ENCODE peak calls at places on chromosome 11, in seven cellular contexts. One of them, this sample, is unnamed. For H3K36me3, the result is how much of the 10 kb centered on the place peaks cover.

GRCh38 chr11:125404136-125404810 is 91.8 kb downstream of the FEZ1 start:
- DNase-seq in suprapubic skin: peak
- DNase-seq in ovary: no peak
- DNase-seq in K562: no peak
- DNase-seq in stomach: no peak
- DNase-seq in tibial nerve: no peak
- DNase-seq in SK-N-SH: no peak
- DNase-seq in this sample: no peak

GRCh38 chr11:131537729-131538128 is 167.3 kb downstream of the NTM start:
- DNase-seq in suprapubic skin: no peak
- DNase-seq in ovary: no peak
- DNase-seq in K562: no peak
- DNase-seq in stomach: no peak
- DNase-seq in tibial nerve: no peak
- DNase-seq in SK-N-SH: no peak
- DNase-seq in this sample: no peak

GRCh38 chr11:69060806-69061712 is 12.3 kb downstream of the TPCN2 start:
- DNase-seq in suprapubic skin: no peak
- DNase-seq in ovary: no peak
- DNase-seq in K562: no peak
- DNase-seq in stomach: no peak
- DNase-seq in tibial nerve: no peak
- DNase-seq in SK-N-SH: no peak
- DNase-seq in this sample: no peak

GRCh38 chr11:121300313-121300971 is 7.9 kb downstream of the SC5D start:
- DNase-seq in suprapubic skin: no peak
- DNase-seq in ovary: no peak
- DNase-seq in K562: no peak
- DNase-seq in stomach: no peak
- DNase-seq in tibial nerve: no peak
- DNase-seq in SK-N-SH: no peak
- DNase-seq in this sample: no peak

GRCh38 chr11:61609000-61609969 is 28.4 kb upstream of the SYT7 start:
- DNase-seq in suprapubic skin: no peak
- DNase-seq in ovary: no peak
- DNase-seq in K562: no peak
- DNase-seq in stomach: no peak
- DNase-seq in tibial nerve: no peak
- DNase-seq in SK-N-SH: no peak
- DNase-seq in this sample: no peak

GRCh38 chr11:72789493-72790131 is 4.2 kb downstream of the STARD10 start:
- DNase-seq in suprapubic skin: no peak
- DNase-seq in ovary: peak
- DNase-seq in K562: no peak
- DNase-seq in stomach: peak
- DNase-seq in tibial nerve: no peak
- DNase-seq in SK-N-SH: peak
- DNase-seq in this sample: no peak

GRCh38 chr11:47143322-47143721 is 33.4 kb downstream of the ARFGAP2 start:
- DNase-seq in suprapubic skin: no peak
- DNase-seq in ovary: no peak
- DNase-seq in K562: no peak
- DNase-seq in stomach: no peak
- DNase-seq in tibial nerve: peak
- DNase-seq in SK-N-SH: peak
- DNase-seq in this sample: peak

GRCh38 chr11:61946894-61947293 is 3.3 kb upstream of the BEST1 start:
- DNase-seq in suprapubic skin: no peak
- DNase-seq in ovary: no peak
- DNase-seq in K562: no peak
- DNase-seq in stomach: no peak
- DNase-seq in tibial nerve: no peak
- DNase-seq in SK-N-SH: no peak
- DNase-seq in this sample: no peak

GRCh38 chr11:5712507-5712906 is 22.9 kb downstream of the TRIM22 start:
- DNase-seq in suprapubic skin: no peak
- DNase-seq in ovary: no peak
- DNase-seq in K562: peak
- DNase-seq in stomach: no peak
- DNase-seq in tibial nerve: no peak
- DNase-seq in SK-N-SH: no peak
- DNase-seq in this sample: no peak

GRCh38 chr11:124123587-124123986 is 8.3 kb downstream of the VWA5A start:
- DNase-seq in suprapubic skin: no peak
- DNase-seq in ovary: no peak
- DNase-seq in K562: peak
- DNase-seq in stomach: no peak
- DNase-seq in tibial nerve: no peak
- DNase-seq in SK-N-SH: peak
- DNase-seq in this sample: no peak

GRCh38 chr11:125790825-125791224 is 2.9 kb downstream of the PATE3 start:
- DNase-seq in suprapubic skin: no peak
- DNase-seq in ovary: no peak
- DNase-seq in K562: no peak
- DNase-seq in stomach: no peak
- DNase-seq in tibial nerve: no peak
- DNase-seq in SK-N-SH: no peak
- DNase-seq in this sample: no peak

GRCh38 chr11:19728436-19728835 is 15.8 kb downstream of the NAV2 start:
- DNase-seq in suprapubic skin: no peak
- DNase-seq in ovary: no peak
- DNase-seq in K562: no peak
- DNase-seq in stomach: no peak
- DNase-seq in tibial nerve: no peak
- DNase-seq in SK-N-SH: no peak
- DNase-seq in this sample: no peak

GRCh38 chr11:124108158-124108557 is 7.1 kb upstream of the VWA5A start:
- DNase-seq in suprapubic skin: no peak
- DNase-seq in ovary: no peak
- DNase-seq in K562: peak
- DNase-seq in stomach: no peak
- DNase-seq in tibial nerve: no peak
- DNase-seq in SK-N-SH: no peak
- DNase-seq in this sample: no peak

GRCh38 chr11:69155302-69156198 is at the start of gene SMIM38:
- DNase-seq in suprapubic skin: no peak
- DNase-seq in ovary: no peak
- DNase-seq in K562: peak
- DNase-seq in stomach: peak
- DNase-seq in tibial nerve: no peak
- DNase-seq in SK-N-SH: no peak
- DNase-seq in this sample: no peak

GRCh38 chr11:117876049-117876340 is 463 bp downstream of the FXYD6 start:
- DNase-seq in suprapubic skin: no peak
- DNase-seq in ovary: no peak
- DNase-seq in K562: no peak
- DNase-seq in stomach: no peak
- DNase-seq in tibial nerve: no peak
- DNase-seq in SK-N-SH: no peak
- DNase-seq in this sample: no peak
- TF ChIP-seq EP300 in suprapubic skin: no peak
- TF ChIP-seq EP300 in ovary: no peak
- TF ChIP-seq EP300 in K562: no peak
- TF ChIP-seq EP300 in stomach: no peak
- TF ChIP-seq EP300 in tibial nerve: no peak
- TF ChIP-seq EP300 in SK-N-SH: no peak
- TF ChIP-seq EP300 in this sample: no peak

GRCh38 chr11:74043450-74043849 is 34.6 kb upstream of the UCP3 start:
- DNase-seq in suprapubic skin: no peak
- DNase-seq in ovary: no peak
- DNase-seq in K562: no peak
- DNase-seq in stomach: no peak
- DNase-seq in tibial nerve: no peak
- DNase-seq in SK-N-SH: no peak
- DNase-seq in this sample: no peak
- H3K36me3 ChIP-seq in suprapubic skin: half or more
- H3K36me3 ChIP-seq in ovary: under half
- H3K36me3 ChIP-seq in K562: under half
- H3K36me3 ChIP-seq in stomach: half or more
- H3K36me3 ChIP-seq in tibial nerve: under half
- H3K36me3 ChIP-seq in SK-N-SH: half or more
- H3K36me3 ChIP-seq in this sample: half or more

GRCh38 chr11:128458316-128458715 is 129.0 kb downstream of the ETS1 start:
- DNase-seq in suprapubic skin: no peak
- DNase-seq in ovary: no peak
- DNase-seq in K562: no peak
- DNase-seq in stomach: no peak
- DNase-seq in tibial nerve: no peak
- DNase-seq in SK-N-SH: no peak
- DNase-seq in this sample: no peak

GRCh38 chr11:128457874-128458273 is 129.5 kb downstream of the ETS1 start:
- DNase-seq in suprapubic skin: no peak
- DNase-seq in ovary: no peak
- DNase-seq in K562: no peak
- DNase-seq in stomach: no peak
- DNase-seq in tibial nerve: no peak
- DNase-seq in SK-N-SH: no peak
- DNase-seq in this sample: no peak

GRCh38 chr11:128453444-128454336 is 133.7 kb downstream of the ETS1 start:
- DNase-seq in suprapubic skin: no peak
- DNase-seq in ovary: peak
- DNase-seq in K562: no peak
- DNase-seq in stomach: peak
- DNase-seq in tibial nerve: peak
- DNase-seq in SK-N-SH: no peak
- DNase-seq in this sample: peak

GRCh38 chr11:128456566-128457268 is 130.6 kb downstream of the ETS1 start:
- DNase-seq in suprapubic skin: no peak
- DNase-seq in ovary: no peak
- DNase-seq in K562: no peak
- DNase-seq in stomach: no peak
- DNase-seq in tibial nerve: no peak
- DNase-seq in SK-N-SH: no peak
- DNase-seq in this sample: no peak

GRCh38 chr11:128455766-128456165 is 131.6 kb downstream of the ETS1 start:
- DNase-seq in suprapubic skin: no peak
- DNase-seq in ovary: no peak
- DNase-seq in K562: no peak
- DNase-seq in stomach: no peak
- DNase-seq in tibial nerve: no peak
- DNase-seq in SK-N-SH: peak
- DNase-seq in this sample: no peak
- TF ChIP-seq EP300 in suprapubic skin: no peak
- TF ChIP-seq EP300 in ovary: no peak
- TF ChIP-seq EP300 in K562: no peak
- TF ChIP-seq EP300 in stomach: no peak
- TF ChIP-seq EP300 in tibial nerve: peak
- TF ChIP-seq EP300 in SK-N-SH: no peak
- TF ChIP-seq EP300 in this sample: no peak

DNA sequence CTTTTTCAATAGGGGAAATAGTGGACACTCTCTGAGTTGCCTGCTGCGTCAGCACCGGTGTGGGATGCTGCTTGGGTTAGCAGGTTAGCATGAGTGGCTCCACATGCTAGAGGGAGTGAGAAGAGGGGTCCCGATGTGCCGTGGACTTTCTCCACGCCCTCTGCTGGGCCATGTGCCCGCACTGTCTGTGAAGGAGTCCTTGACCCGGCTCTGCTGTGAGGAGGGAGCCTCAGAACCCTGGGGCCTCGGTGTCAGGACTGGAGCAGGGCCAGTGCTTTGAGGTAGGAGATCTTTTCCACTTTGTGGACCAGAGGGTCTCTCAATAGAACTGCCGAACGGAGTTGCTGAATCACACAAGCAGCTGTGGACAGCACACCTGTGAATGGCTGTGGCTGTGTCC is 14.8 kb downstream of the CTTN start:
- DNase-seq in suprapubic skin: no peak
- DNase-seq in ovary: peak
- DNase-seq in K562: no peak
- DNase-seq in stomach: no peak
- DNase-seq in tibial nerve: no peak
- DNase-seq in SK-N-SH: no peak
- DNase-seq in this sample: no peak
- H3K36me3 ChIP-seq in suprapubic skin: half or more
- H3K36me3 ChIP-seq in ovary: under half
- H3K36me3 ChIP-seq in K562: half or more
- H3K36me3 ChIP-seq in stomach: half or more
- H3K36me3 ChIP-seq in tibial nerve: under half
- H3K36me3 ChIP-seq in SK-N-SH: half or more
- H3K36me3 ChIP-seq in this sample: half or more

GRCh38 chr11:35077709-35078695 is 61.0 kb upstream of the CD44 start:
- DNase-seq in suprapubic skin: no peak
- DNase-seq in ovary: no peak
- DNase-seq in K562: no peak
- DNase-seq in stomach: no peak
- DNase-seq in tibial nerve: no peak
- DNase-seq in SK-N-SH: no peak
- DNase-seq in this sample: no peak
- TF ChIP-seq EP300 in suprapubic skin: no peak
- TF ChIP-seq EP300 in ovary: no peak
- TF ChIP-seq EP300 in K562: no peak
- TF ChIP-seq EP300 in stomach: no peak
- TF ChIP-seq EP300 in tibial nerve: no peak
- TF ChIP-seq EP300 in SK-N-SH: peak
- TF ChIP-seq EP300 in this sample: no peak

GRCh38 chr11:1534682-1535081 is 37.4 kb downstream of the DUSP8 start:
- DNase-seq in suprapubic skin: no peak
- DNase-seq in ovary: no peak
- DNase-seq in K562: no peak
- DNase-seq in stomach: no peak
- DNase-seq in tibial nerve: no peak
- DNase-seq in SK-N-SH: no peak
- DNase-seq in this sample: no peak

GRCh38 chr11:1534171-1534570 is 37.9 kb downstream of the DUSP8 start:
- DNase-seq in suprapubic skin: no peak
- DNase-seq in ovary: no peak
- DNase-seq in K562: no peak
- DNase-seq in stomach: no peak
- DNase-seq in tibial nerve: no peak
- DNase-seq in SK-N-SH: no peak
- DNase-seq in this sample: no peak

GRCh38 chr11:1531961-1532586 is 40.0 kb downstream of the DUSP8 start:
- DNase-seq in suprapubic skin: no peak
- DNase-seq in ovary: no peak
- DNase-seq in K562: no peak
- DNase-seq in stomach: no peak
- DNase-seq in tibial nerve: no peak
- DNase-seq in SK-N-SH: no peak
- DNase-seq in this sample: peak

GRCh38 chr11:1532606-1533341 is 39.3 kb downstream of the DUSP8 start:
- DNase-seq in suprapubic skin: no peak
- DNase-seq in ovary: no peak
- DNase-seq in K562: no peak
- DNase-seq in stomach: no peak
- DNase-seq in tibial nerve: no peak
- DNase-seq in SK-N-SH: no peak
- DNase-seq in this sample: no peak

GRCh38 chr11:1533342-1533725 is 38.7 kb downstream of the DUSP8 start:
- DNase-seq in suprapubic skin: no peak
- DNase-seq in ovary: no peak
- DNase-seq in K562: no peak
- DNase-seq in stomach: no peak
- DNase-seq in tibial nerve: no peak
- DNase-seq in SK-N-SH: no peak
- DNase-seq in this sample: no peak
- H3K36me3 ChIP-seq in suprapubic skin: under half
- H3K36me3 ChIP-seq in ovary: under half
- H3K36me3 ChIP-seq in K562: under half
- H3K36me3 ChIP-seq in stomach: under half
- H3K36me3 ChIP-seq in tibial nerve: under half
- H3K36me3 ChIP-seq in SK-N-SH: under half
- H3K36me3 ChIP-seq in this sample: under half

GRCh38 chr11:67468835-67469811 is at the start of gene TMEM134:
- DNase-seq in suprapubic skin: peak
- DNase-seq in ovary: peak
- DNase-seq in K562: peak
- DNase-seq in stomach: peak
- DNase-seq in tibial nerve: peak
- DNase-seq in SK-N-SH: peak
- DNase-seq in this sample: peak
- TF ChIP-seq EP300 in suprapubic skin: no peak
- TF ChIP-seq EP300 in ovary: no peak
- TF ChIP-seq EP300 in K562: no peak
- TF ChIP-seq EP300 in stomach: no peak
- TF ChIP-seq EP300 in tibial nerve: peak
- TF ChIP-seq EP300 in SK-N-SH: no peak
- TF ChIP-seq EP300 in this sample: no peak